ENCODE peak calls at places on chromosome 21, in eight cellular contexts. One of them, this sample, is unnamed. For H3K4me1 and H3K36me3, the result is how much of the 10 kb centered on the place peaks cover.

GRCh38 chr21:39444406-39445145 is 1.0 kb downstream of the LCA5L start:
- DNase-seq in BE2C: no peak
- DNase-seq in fibroblast of lung: peak
- DNase-seq in ascending aorta: peak
- DNase-seq in prostate gland: no peak
- DNase-seq in DND-41: no peak
- DNase-seq in neural progenitor cell: peak
- DNase-seq in tibial nerve: no peak
- DNase-seq in this sample: peak

GRCh38 chr21:17119466-17120297 is 393.2 kb upstream of the CXADR start:
- DNase-seq in DND-41: no peak
- DNase-seq in ascending aorta: no peak
- DNase-seq in BE2C: no peak
- DNase-seq in tibial nerve: no peak
- DNase-seq in fibroblast of lung: no peak
- DNase-seq in neural progenitor cell: no peak
- DNase-seq in prostate gland: no peak
- DNase-seq in this sample: no peak

GRCh38 chr21:37045139-37045538 is 27.7 kb downstream of the PIGP start:
- DNase-seq in ascending aorta: no peak
- DNase-seq in prostate gland: no peak
- DNase-seq in neural progenitor cell: no peak
- DNase-seq in DND-41: peak
- DNase-seq in fibroblast of lung: no peak
- DNase-seq in tibial nerve: no peak
- DNase-seq in BE2C: no peak
- DNase-seq in this sample: no peak

GRCh38 chr21:25292396-25292795 is 314.9 kb downstream of the MRPL39 start:
- DNase-seq in DND-41: no peak
- DNase-seq in tibial nerve: no peak
- DNase-seq in BE2C: no peak
- DNase-seq in prostate gland: no peak
- DNase-seq in neural progenitor cell: peak
- DNase-seq in ascending aorta: no peak
- DNase-seq in fibroblast of lung: no peak
- DNase-seq in this sample: no peak

GRCh38 chr21:43578677-43579313 is 80.5 kb downstream of the HSF2BP start:
- DNase-seq in tibial nerve: no peak
- DNase-seq in BE2C: no peak
- DNase-seq in prostate gland: no peak
- DNase-seq in DND-41: no peak
- DNase-seq in ascending aorta: no peak
- DNase-seq in fibroblast of lung: no peak
- DNase-seq in neural progenitor cell: no peak
- DNase-seq in this sample: no peak

GRCh38 chr21:31161157-31161556 is 122.9 kb upstream of the KRTAP19-8 start:
- DNase-seq in BE2C: peak
- DNase-seq in fibroblast of lung: peak
- DNase-seq in prostate gland: no peak
- DNase-seq in DND-41: no peak
- DNase-seq in neural progenitor cell: peak
- DNase-seq in ascending aorta: no peak
- DNase-seq in tibial nerve: no peak
- DNase-seq in this sample: no peak

GRCh38 chr21:29829514-29830255 is 110.1 kb downstream of the GRIK1 start:
- DNase-seq in ascending aorta: no peak
- DNase-seq in neural progenitor cell: no peak
- DNase-seq in fibroblast of lung: peak
- DNase-seq in BE2C: no peak
- DNase-seq in tibial nerve: no peak
- DNase-seq in DND-41: no peak
- DNase-seq in prostate gland: no peak
- DNase-seq in this sample: peak

GRCh38 chr21:22842875-22843274 is 1844.7 kb downstream of the NCAM2 start:
- DNase-seq in ascending aorta: no peak
- DNase-seq in neural progenitor cell: peak
- DNase-seq in tibial nerve: no peak
- DNase-seq in fibroblast of lung: no peak
- DNase-seq in DND-41: no peak
- DNase-seq in BE2C: no peak
- DNase-seq in prostate gland: no peak
- DNase-seq in this sample: peak

GRCh38 chr21:17397703-17398102 is 115.1 kb upstream of the CXADR start:
- DNase-seq in BE2C: no peak
- DNase-seq in tibial nerve: no peak
- DNase-seq in DND-41: no peak
- DNase-seq in neural progenitor cell: no peak
- DNase-seq in prostate gland: no peak
- DNase-seq in ascending aorta: no peak
- DNase-seq in fibroblast of lung: no peak
- DNase-seq in this sample: no peak

GRCh38 chr21:30072496-30072895 is 94.1 kb downstream of the CLDN17 start:
- DNase-seq in tibial nerve: no peak
- DNase-seq in neural progenitor cell: peak
- DNase-seq in fibroblast of lung: no peak
- DNase-seq in prostate gland: peak
- DNase-seq in ascending aorta: no peak
- DNase-seq in DND-41: no peak
- DNase-seq in BE2C: no peak
- DNase-seq in this sample: peak

GRCh38 chr21:38853421-38853919 is 47.7 kb downstream of the ETS2 start:
- DNase-seq in fibroblast of lung: peak
- DNase-seq in ascending aorta: no peak
- DNase-seq in prostate gland: peak
- DNase-seq in tibial nerve: no peak
- DNase-seq in DND-41: peak
- DNase-seq in BE2C: peak
- DNase-seq in neural progenitor cell: no peak
- DNase-seq in this sample: no peak

GRCh38 chr21:39556176-39556575 is 56.6 kb upstream of the B3GALT5 start:
- DNase-seq in fibroblast of lung: no peak
- DNase-seq in neural progenitor cell: peak
- DNase-seq in DND-41: no peak
- DNase-seq in prostate gland: no peak
- DNase-seq in tibial nerve: no peak
- DNase-seq in ascending aorta: no peak
- DNase-seq in BE2C: no peak
- DNase-seq in this sample: no peak

GRCh38 chr21:28992526-28993292 is at the start of gene LTN1:
- DNase-seq in neural progenitor cell: peak
- DNase-seq in DND-41: peak
- DNase-seq in BE2C: peak
- DNase-seq in ascending aorta: peak
- DNase-seq in tibial nerve: peak
- DNase-seq in prostate gland: peak
- DNase-seq in fibroblast of lung: peak
- DNase-seq in this sample: peak

GRCh38 chr21:14602418-14602987 is 56.4 kb upstream of the SAMSN1 start:
- DNase-seq in tibial nerve: no peak
- DNase-seq in neural progenitor cell: no peak
- DNase-seq in prostate gland: no peak
- DNase-seq in ascending aorta: no peak
- DNase-seq in DND-41: peak
- DNase-seq in fibroblast of lung: no peak
- DNase-seq in BE2C: no peak
- DNase-seq in this sample: no peak

DNA sequence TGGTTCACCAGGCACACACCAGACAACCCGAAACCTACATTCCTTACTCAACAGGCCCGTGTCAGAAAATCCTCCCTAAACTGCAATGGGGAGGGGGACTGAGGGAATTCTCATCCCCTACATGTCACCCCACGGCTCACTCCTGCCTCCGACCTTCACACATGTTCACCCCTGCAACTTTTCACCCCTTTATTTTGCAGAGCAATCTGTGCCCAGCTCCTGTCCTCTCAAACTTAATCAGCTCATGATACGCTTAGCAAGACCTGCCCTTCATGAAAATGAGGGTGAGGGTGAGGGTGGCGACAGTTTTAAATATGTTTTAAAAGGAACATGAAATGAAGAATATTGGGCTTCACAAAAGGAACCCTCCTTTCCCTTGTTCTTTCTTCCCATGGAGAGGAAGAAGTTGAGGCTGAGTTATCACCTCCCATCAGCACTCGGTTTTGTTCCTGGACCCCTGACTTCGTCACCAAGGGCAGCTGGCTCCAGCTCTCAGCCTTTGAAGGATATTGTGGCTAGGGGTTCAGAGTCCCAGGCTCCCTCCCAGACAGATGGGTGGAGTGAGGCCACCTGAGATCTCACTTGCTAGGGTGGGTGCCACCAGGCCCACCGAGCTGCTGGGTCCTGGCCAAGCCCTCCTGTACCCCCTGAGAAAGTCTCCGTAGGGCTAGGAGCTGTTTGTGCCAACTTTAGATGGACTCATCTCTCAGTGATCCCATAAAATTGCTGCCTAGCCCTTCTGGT is 6.7 kb downstream of the MX2 start:
- DNase-seq in DND-41: no peak
- DNase-seq in BE2C: no peak
- DNase-seq in prostate gland: no peak
- DNase-seq in ascending aorta: peak
- DNase-seq in tibial nerve: no peak
- DNase-seq in fibroblast of lung: no peak
- DNase-seq in neural progenitor cell: no peak
- DNase-seq in this sample: no peak
- H3K4me1 ChIP-seq in DND-41: half or more
- H3K4me1 ChIP-seq in BE2C: under half
- H3K4me1 ChIP-seq in prostate gland: under half
- H3K4me1 ChIP-seq in ascending aorta: under half
- H3K4me1 ChIP-seq in tibial nerve: under half
- H3K4me1 ChIP-seq in fibroblast of lung: under half
- H3K4me1 ChIP-seq in neural progenitor cell: under half
- H3K4me1 ChIP-seq in this sample: under half

DNA sequence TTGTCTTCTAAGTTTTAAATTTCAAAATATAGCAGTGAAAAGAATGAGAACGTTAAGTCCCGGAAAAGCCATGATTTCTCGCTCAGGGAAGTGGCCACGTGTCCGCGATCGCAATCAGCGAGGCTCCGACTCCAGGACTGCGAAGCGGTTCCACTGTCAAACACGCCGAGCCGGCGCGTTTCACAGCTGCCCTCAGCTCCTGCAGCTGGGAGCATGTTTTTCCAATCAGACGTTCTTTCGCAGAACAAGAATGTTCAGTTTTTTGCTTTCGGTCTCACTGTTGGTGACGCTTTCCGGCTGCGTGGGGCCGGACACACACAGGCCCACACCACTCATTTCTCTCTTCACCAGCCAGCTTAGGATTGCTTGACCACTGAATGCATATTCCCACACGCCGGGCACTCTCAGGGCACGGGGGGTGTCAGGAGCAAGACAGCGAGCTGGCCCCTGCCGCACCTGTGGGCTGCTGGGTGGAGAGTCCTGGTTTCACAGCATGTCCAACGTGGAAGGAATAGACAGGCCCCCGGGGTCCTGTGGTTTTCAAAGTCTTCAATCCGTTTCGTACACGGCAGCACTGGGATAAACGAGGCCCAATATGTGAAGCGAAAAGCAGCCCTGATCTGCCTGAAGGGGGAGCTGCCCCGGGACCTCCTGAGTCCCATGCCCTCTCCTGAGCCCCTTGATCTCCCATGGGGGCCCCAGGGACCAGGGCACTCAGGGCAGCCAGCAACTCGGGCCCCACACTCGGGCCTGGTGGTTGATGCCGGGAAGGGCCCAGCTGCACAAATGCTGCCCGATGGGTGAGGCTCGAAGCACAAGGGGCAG is 47.3 kb upstream of the COL18A1 start:
- DNase-seq in BE2C: no peak
- DNase-seq in ascending aorta: no peak
- DNase-seq in prostate gland: no peak
- DNase-seq in neural progenitor cell: peak
- DNase-seq in tibial nerve: no peak
- DNase-seq in fibroblast of lung: peak
- DNase-seq in DND-41: no peak
- DNase-seq in this sample: no peak
- TF ChIP-seq CTCF in BE2C: peak
- TF ChIP-seq CTCF in ascending aorta: no peak
- TF ChIP-seq CTCF in prostate gland: no peak
- TF ChIP-seq CTCF in neural progenitor cell: peak
- TF ChIP-seq CTCF in tibial nerve: no peak
- TF ChIP-seq CTCF in fibroblast of lung: peak
- TF ChIP-seq CTCF in DND-41: no peak
- TF ChIP-seq CTCF in this sample: peak

GRCh38 chr21:45166931-45167330 is 92.6 kb downstream of the ADARB1 start:
- DNase-seq in BE2C: no peak
- DNase-seq in DND-41: no peak
- DNase-seq in ascending aorta: no peak
- DNase-seq in tibial nerve: no peak
- DNase-seq in fibroblast of lung: no peak
- DNase-seq in neural progenitor cell: no peak
- DNase-seq in prostate gland: no peak
- DNase-seq in this sample: no peak

GRCh38 chr21:45169001-45169400 is 94.6 kb downstream of the ADARB1 start:
- DNase-seq in ascending aorta: no peak
- DNase-seq in DND-41: no peak
- DNase-seq in prostate gland: no peak
- DNase-seq in neural progenitor cell: no peak
- DNase-seq in fibroblast of lung: no peak
- DNase-seq in BE2C: no peak
- DNase-seq in tibial nerve: no peak
- DNase-seq in this sample: peak

GRCh38 chr21:45168522-45168921 is 94.1 kb downstream of the ADARB1 start:
- DNase-seq in fibroblast of lung: no peak
- DNase-seq in tibial nerve: no peak
- DNase-seq in prostate gland: no peak
- DNase-seq in BE2C: no peak
- DNase-seq in ascending aorta: no peak
- DNase-seq in DND-41: no peak
- DNase-seq in neural progenitor cell: no peak
- DNase-seq in this sample: peak

GRCh38 chr21:45169682-45170081 is 95.3 kb downstream of the ADARB1 start:
- DNase-seq in ascending aorta: no peak
- DNase-seq in DND-41: no peak
- DNase-seq in fibroblast of lung: no peak
- DNase-seq in tibial nerve: no peak
- DNase-seq in prostate gland: no peak
- DNase-seq in BE2C: no peak
- DNase-seq in neural progenitor cell: no peak
- DNase-seq in this sample: no peak

DNA sequence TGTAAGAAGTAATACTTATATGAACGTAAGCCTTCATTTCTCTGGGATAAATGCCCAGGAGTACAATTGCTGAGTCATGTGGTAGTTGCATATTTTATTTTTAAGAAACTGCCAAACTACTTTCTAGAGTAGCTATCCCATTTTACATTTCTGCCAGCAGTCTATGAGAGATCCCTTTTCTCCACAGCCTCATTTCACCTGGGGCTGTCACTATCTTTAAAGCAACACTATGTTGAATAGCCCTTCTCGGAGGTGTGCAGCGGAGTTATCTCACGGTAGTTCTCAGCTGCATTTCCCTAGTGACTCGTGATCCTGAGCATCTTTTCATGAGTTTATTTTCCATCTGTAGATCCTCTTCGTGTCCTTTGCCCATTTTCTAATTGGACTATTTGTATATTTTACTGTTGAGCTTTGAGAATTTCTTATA is 93.4 kb downstream of the ADARB1 start:
- DNase-seq in neural progenitor cell: no peak
- DNase-seq in fibroblast of lung: peak
- DNase-seq in tibial nerve: no peak
- DNase-seq in ascending aorta: no peak
- DNase-seq in prostate gland: no peak
- DNase-seq in BE2C: no peak
- DNase-seq in DND-41: no peak
- DNase-seq in this sample: peak
- H3K36me3 ChIP-seq in neural progenitor cell: under half
- H3K36me3 ChIP-seq in fibroblast of lung: under half
- H3K36me3 ChIP-seq in tibial nerve: under half
- H3K36me3 ChIP-seq in ascending aorta: under half
- H3K36me3 ChIP-seq in prostate gland: under half
- H3K36me3 ChIP-seq in BE2C: under half
- H3K36me3 ChIP-seq in DND-41: under half
- H3K36me3 ChIP-seq in this sample: under half

GRCh38 chr21:35048706-35049617 is at the start of gene RUNX1:
- DNase-seq in neural progenitor cell: no peak
- DNase-seq in tibial nerve: peak
- DNase-seq in ascending aorta: peak
- DNase-seq in prostate gland: no peak
- DNase-seq in fibroblast of lung: peak
- DNase-seq in BE2C: no peak
- DNase-seq in DND-41: peak
- DNase-seq in this sample: no peak
- H3K4me1 ChIP-seq in neural progenitor cell: under half
- H3K4me1 ChIP-seq in tibial nerve: under half
- H3K4me1 ChIP-seq in ascending aorta: under half
- H3K4me1 ChIP-seq in prostate gland: under half
- H3K4me1 ChIP-seq in fibroblast of lung: under half
- H3K4me1 ChIP-seq in BE2C: under half
- H3K4me1 ChIP-seq in DND-41: half or more
- H3K4me1 ChIP-seq in this sample: under half